ENCODE peak calls at places on chromosomes 3 and 15, in five cellular contexts. U, R, L, P and X are unnamed samples.
A peak's percentile ranks its signal among the peaks of the same experiment; 100 is the strongest.

GRCh38 chr15:43903864-43904290 is 77.1 kb downstream of the WDR76 start:
- DNase-seq in U (peak; percentile 89), R (peak; percentile 73), L (peak; percentile 58), P (peak; percentile 87), X (peak; percentile 92)

GRCh38 chr15:86135030-86135429 is 55.4 kb downstream of the AGBL1 start:
- DNase-seq in U (no peak), R (no peak), L (no peak), P (no peak), X (no peak)

GRCh38 chr3:128385080-128385832 is 81.4 kb downstream of the DNAJB8 start:
- DNase-seq in U (no peak), R (no peak), L (peak; percentile 73), P (no peak), X (no peak)

GRCh38 chr15:63232400-63232799 is 43.0 kb downstream of the RAB8B start:
- DNase-seq in U (no peak), R (no peak), L (no peak), P (no peak), X (no peak)

GRCh38 chr3:171323934-171324535 is 136.2 kb downstream of the TNIK start:
- DNase-seq in U (no peak), R (peak; percentile 32), L (peak; percentile 43), P (no peak), X (no peak)

GRCh38 chr3:192727032-192727847 is at the start of gene FGF12:
- DNase-seq in U (peak; percentile 90), R (peak; percentile 4), L (peak; percentile 0), P (peak; percentile 97), X (peak; percentile 96)

GRCh38 chr3:89964347-89964746 is 856.9 kb downstream of the EPHA3 start:
- DNase-seq in U (no peak), R (peak; percentile 34), L (peak; percentile 4), P (no peak), X (no peak)

GRCh38 chr3:170745211-170745718 is 124.7 kb downstream of the RPL22L1 start:
- DNase-seq in U (no peak), R (peak; percentile 16), L (peak; percentile 73), P (no peak), X (peak; percentile 50)

GRCh38 chr15:27165590-27165989 is 194.6 kb downstream of the GABRG3 start:
- DNase-seq in U (no peak), R (no peak), L (no peak), P (no peak), X (no peak)

GRCh38 chr3:195094211-195094921 is 176.6 kb downstream of the XXYLT1 start:
- DNase-seq in U (no peak), R (no peak), L (no peak), P (no peak), X (peak; percentile 21)

GRCh38 chr3:106120334-106120733 is 251.5 kb upstream of the CBLB start:
- DNase-seq in U (no peak), R (peak; percentile 73), L (peak; percentile 70), P (no peak), X (no peak)

GRCh38 chr3:195809796-195810454 is 1.8 kb downstream of the MUC4 start:
- DNase-seq in U (no peak), R (no peak), L (no peak), P (no peak), X (peak; percentile 63)

GRCh38 chr3:45980819-45981218 is 14.8 kb downstream of the FYCO1 start:
- DNase-seq in U (no peak), R (no peak), L (peak; percentile 72), P (no peak), X (no peak)

GRCh38 chr3:106560451-106560966 is 691.7 kb upstream of the CBLB start:
- DNase-seq in U (no peak), R (peak; percentile 80), L (peak; percentile 71), P (no peak), X (no peak)

GRCh38 chr3:2485027-2485375 is 386.3 kb downstream of the CNTN4 start:
- DNase-seq in U (no peak), R (no peak), L (no peak), P (no peak), X (no peak)

GRCh38 chr3:128709038-128709437 is 16.9 kb upstream of the RAB7A start:
- DNase-seq in U (no peak), R (no peak), L (no peak), P (no peak), X (no peak)

GRCh38 chr3:66037330-66037985 is 1.3 kb downstream of the MAGI1 start:
- DNase-seq in U (no peak), R (peak; percentile 67), L (peak; percentile 64), P (peak; percentile 76), X (peak; percentile 93)

GRCh38 chr15:66172339-66172980 is 81.1 kb downstream of the MEGF11 start:
- DNase-seq in U (no peak), R (no peak), L (no peak), P (peak; percentile 54), X (no peak)

GRCh38 chr3:177538743-177539730 is 341.8 kb upstream of the TBL1XR1 start:
- DNase-seq in U (no peak), R (peak; percentile 14), L (peak; percentile 8), P (no peak), X (no peak)

GRCh38 chr3:30894521-30895289 is at the start of gene GADL1:
- DNase-seq in U (peak; percentile 27), R (peak; percentile 38), L (peak; percentile 8), P (peak; percentile 54), X (peak; percentile 35)

GRCh38 chr3:29319798-29320197 is 38.9 kb downstream of the RBMS3 start:
- DNase-seq in U (no peak), R (no peak), L (no peak), P (no peak), X (no peak)

GRCh38 chr15:39589815-39590644 is 9.2 kb downstream of the THBS1 start:
- DNase-seq in U (no peak), R (peak; percentile 21), L (peak; percentile 36), P (no peak), X (no peak)

GRCh38 chr3:197487911-197488391 is 67.8 kb downstream of the BDH1 start:
- DNase-seq in U (no peak), R (peak; percentile 93), L (peak; percentile 94), P (no peak), X (no peak)

GRCh38 chr15:88913017-88913849 is at the start of gene MFGE8:
- DNase-seq in U (peak; percentile 85), R (peak; percentile 73), L (peak; percentile 72), P (peak; percentile 92), X (peak; percentile 90)

GRCh38 chr15:88912500-88912921 is 668 bp downstream of the MFGE8 start:
- DNase-seq in U (no peak), R (peak; percentile 56), L (no peak), P (no peak), X (peak; percentile 50)

GRCh38 chr15:88909956-88910831 is 3.0 kb downstream of the MFGE8 start:
- DNase-seq in U (no peak), R (no peak), L (no peak), P (no peak), X (no peak)

GRCh38 chr15:88913850-88914169 is 631 bp upstream of the MFGE8 start:
- DNase-seq in U (no peak), R (no peak), L (no peak), P (no peak), X (no peak)

GRCh38 chr15:88911766-88912118 is 1.4 kb downstream of the MFGE8 start:
- DNase-seq in U (no peak), R (peak; percentile 54), L (peak; percentile 70), P (peak; percentile 61), X (peak; percentile 92)
- H3K9ac ChIP-seq in U (no peak overlapping the region), R (peak overlapping the region; percentile 90), L (peak overlapping the region; percentile 94), P (peak overlapping the region; percentile 36), X (peak overlapping the region; percentile 70)

DNA sequence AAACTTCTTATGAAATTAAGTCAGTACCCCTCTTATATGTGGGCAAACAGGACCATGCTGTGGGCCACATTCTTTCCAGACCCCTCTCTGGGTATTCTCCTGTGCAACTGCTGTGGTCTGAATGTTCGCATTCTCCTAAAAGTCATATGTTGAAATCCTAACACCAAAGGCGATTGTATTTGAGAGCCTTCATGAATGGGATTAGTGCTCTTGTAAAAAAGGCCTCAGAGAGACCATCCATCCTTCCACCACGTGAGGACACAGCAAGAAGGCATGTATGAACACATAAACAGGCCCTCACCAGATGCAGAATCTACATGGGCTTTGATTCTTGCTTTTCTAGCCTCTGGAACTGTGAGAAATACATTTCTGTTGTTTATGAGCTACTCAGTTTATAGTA is 68.0 kb upstream of the NAALADL2 start:
- DNase-seq in U (no peak), R (no peak), L (no peak), P (no peak), X (no peak)
- H2BK15ac ChIP-seq in U (no peak overlapping the region), R (no peak overlapping the region), L (no peak overlapping the region), P (no peak overlapping the region), X (no peak overlapping the region)

DNA sequence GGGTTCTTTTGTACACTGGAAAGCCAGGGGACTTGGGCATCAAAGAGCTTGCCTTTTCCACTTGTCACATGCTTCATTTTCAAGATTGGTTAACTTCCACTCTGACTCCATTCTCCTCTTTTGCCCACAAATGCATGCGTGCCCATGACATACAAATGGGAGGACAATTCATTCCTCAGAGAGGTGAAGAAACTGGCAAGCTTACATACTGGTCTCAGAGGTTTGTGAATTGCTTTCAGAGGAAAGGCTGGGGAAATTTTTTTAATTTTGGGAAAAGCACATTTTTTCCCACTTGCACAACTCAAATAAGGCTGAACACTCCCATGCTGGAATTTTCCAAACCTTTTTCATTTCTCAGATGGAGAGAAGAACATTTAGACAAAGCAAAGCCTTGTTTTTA is 20.9 kb upstream of the AMOTL2 start:
- DNase-seq in U (no peak), R (no peak), L (no peak), P (no peak), X (no peak)
- H2BK120ac ChIP-seq in U (no peak overlapping the region), R (no peak overlapping the region), L (no peak overlapping the region), P (no peak overlapping the region), X (no peak overlapping the region)

GRCh38 chr15:88979674-88980073 is 66.5 kb upstream of the MFGE8 start:
- DNase-seq in U (no peak), R (no peak), L (no peak), P (no peak), X (no peak)

GRCh38 chr15:88982304-88982945 is 69.2 kb upstream of the MFGE8 start:
- DNase-seq in U (no peak), R (peak; percentile 81), L (peak; percentile 83), P (no peak), X (peak; percentile 25)

GRCh38 chr15:88980498-88980897 is 67.3 kb upstream of the MFGE8 start:
- DNase-seq in U (no peak), R (no peak), L (no peak), P (no peak), X (no peak)

GRCh38 chr15:88982946-88983342 is 69.8 kb upstream of the MFGE8 start:
- DNase-seq in U (no peak), R (no peak), L (no peak), P (no peak), X (peak; percentile 52)

DNA sequence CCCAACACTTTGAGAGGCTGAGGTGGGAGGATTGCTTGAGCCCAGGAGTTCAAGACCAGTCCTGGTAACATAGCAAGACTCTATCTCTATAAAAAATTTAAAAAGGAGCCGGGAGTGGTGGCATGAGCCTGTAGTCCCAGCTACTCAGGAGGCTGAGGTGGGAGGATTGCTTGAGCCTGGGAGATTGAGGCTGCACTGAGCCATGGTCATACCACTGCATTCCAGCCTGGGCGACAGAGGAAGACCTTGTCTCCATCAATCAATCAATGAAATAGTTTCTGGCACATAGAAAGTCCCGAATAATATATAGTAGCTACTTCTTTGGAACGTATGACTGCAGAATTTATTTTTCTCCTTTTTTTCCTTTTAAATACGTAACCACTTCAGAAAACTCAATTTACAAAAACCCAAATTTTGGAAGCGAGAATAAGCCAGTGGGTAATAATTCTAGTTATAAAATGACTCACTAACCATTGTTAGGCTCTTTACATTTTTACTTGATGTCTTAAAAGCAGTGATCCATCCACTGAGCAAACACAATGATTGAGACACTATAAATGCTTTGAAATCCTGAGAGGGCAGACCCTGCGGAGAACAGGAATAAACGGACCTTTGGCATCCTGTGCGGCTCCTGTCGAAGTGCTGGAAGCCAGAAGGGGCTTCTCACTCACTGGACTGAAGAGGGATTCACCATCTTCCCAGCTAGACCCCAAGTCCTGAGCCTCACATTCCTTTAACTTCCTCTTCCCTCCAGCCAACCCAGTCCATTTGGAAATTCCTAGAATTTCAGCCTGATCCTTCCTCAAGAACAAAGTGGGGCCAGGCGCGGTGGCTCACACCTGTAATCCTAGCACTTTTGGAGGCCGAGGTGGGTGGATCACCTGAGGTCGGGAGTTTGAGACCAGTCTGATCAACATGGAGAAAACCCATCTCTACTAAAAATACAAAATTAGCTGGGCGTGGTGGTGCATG is 68.4 kb upstream of the MFGE8 start:
- DNase-seq in U (no peak), R (no peak), L (no peak), P (no peak), X (peak; percentile 58)
- H3K9ac ChIP-seq in U (no peak overlapping the region), R (no peak overlapping the region), L (peak overlapping the region; percentile 2), P (no peak overlapping the region), X (no peak overlapping the region)